ENCODE peak calls at places on chromosomes 5 and 9, in eight cellular contexts. C is PC-3, J is neuronal stem cell, B is H9, L is GM23248, P is fibroblast of lung, V is IMR-90, F is HCT116. Q is an unnamed sample.

GRCh38 chr9:126781717-126782388 is 23.0 kb upstream of the ZBTB43 start:
- DNase-seq in C (peak; percentile 85), J (peak; percentile 89), B (peak; percentile 91), L (peak; percentile 76), P (peak; percentile 49), V (peak; percentile 59), F (peak; percentile 68), Q (peak; percentile 89)

GRCh38 chr9:17349816-17350215 is 215.0 kb downstream of the CNTLN start:
- DNase-seq in C (no peak), J (no peak), B (no peak), L (peak; percentile 39), P (peak; percentile 74), V (peak; percentile 71), F (no peak), Q (no peak)

GRCh38 chr5:66896207-66896606 is 300.0 kb downstream of the MAST4 start:
- DNase-seq in C (peak; percentile 46), J (no peak), B (no peak), L (peak; percentile 20), P (peak; percentile 87), V (peak; percentile 82), F (no peak), Q (no peak)

GRCh38 chr9:125430161-125430485 is 168.5 kb downstream of the GAPVD1 start:
- DNase-seq in C (no peak), J (no peak), B (no peak), L (no peak), P (no peak), V (no peak), F (no peak), Q (no peak)

GRCh38 chr5:133840168-133840567 is 128.3 kb downstream of the C5orf15 start:
- DNase-seq in C (no peak), J (no peak), B (no peak), L (no peak), P (no peak), V (no peak), F (no peak), Q (no peak)

GRCh38 chr9:38346811-38347735 is 45.4 kb upstream of the ALDH1B1 start:
- DNase-seq in C (no peak), J (no peak), B (peak; percentile 31), L (no peak), P (no peak), V (no peak), F (no peak), Q (no peak)

GRCh38 chr9:8616419-8616818 is 816.8 kb upstream of the DMAC1 start:
- DNase-seq in C (no peak), J (no peak), B (no peak), L (no peak), P (peak; percentile 62), V (no peak), F (no peak), Q (no peak)

GRCh38 chr5:168477060-168477459 is 9.2 kb upstream of the RARS1 start:
- DNase-seq in C (no peak), J (no peak), B (no peak), L (peak; percentile 20), P (peak; percentile 90), V (peak; percentile 78), F (no peak), Q (no peak)

GRCh38 chr9:102273952-102274351 is 535.5 kb upstream of the GRIN3A start:
- DNase-seq in C (peak; percentile 54), J (no peak), B (no peak), L (no peak), P (no peak), V (no peak), F (no peak), Q (no peak)

GRCh38 chr9:27527702-27528277 is 1.8 kb downstream of the MOB3B start:
- DNase-seq in C (no peak), J (no peak), B (no peak), L (no peak), P (no peak), V (no peak), F (no peak), Q (no peak)

GRCh38 chr9:27528278-27528885 is 1.2 kb downstream of the MOB3B start:
- DNase-seq in C (no peak), J (peak; percentile 69), B (peak; percentile 90), L (peak; percentile 62), P (peak; percentile 70), V (peak; percentile 21), F (no peak), Q (no peak)

GRCh38 chr9:27529316-27530278 is at the start of gene MOB3B:
- DNase-seq in C (peak; percentile 71), J (peak; percentile 82), B (peak; percentile 82), L (peak; percentile 74), P (peak; percentile 59), V (peak; percentile 50), F (peak; percentile 8), Q (peak; percentile 80)

GRCh38 chr9:27530915-27531762 is 1.5 kb upstream of the MOB3B start:
- DNase-seq in C (no peak), J (no peak), B (no peak), L (no peak), P (no peak), V (no peak), F (no peak), Q (no peak)

GRCh38 chr9:27528886-27529315 is 713 bp downstream of the MOB3B start:
- DNase-seq in C (no peak), J (peak; percentile 61), B (peak; percentile 59), L (peak; percentile 38), P (no peak), V (no peak), F (no peak), Q (no peak)
- H2AFZ ChIP-seq in C (peak overlapping the region; percentile 91), J (peak overlapping the region; percentile 93), B (no peak overlapping the region), L (peak overlapping the region; percentile 84), P (peak overlapping the region; percentile 57), V (peak overlapping the region; percentile 85), F (peak overlapping the region; percentile 77), Q (peak overlapping the region; percentile 95)

GRCh38 chr9:99811172-99811571 is 10.5 kb upstream of the NR4A3 start:
- DNase-seq in C (no peak), J (no peak), B (no peak), L (no peak), P (no peak), V (no peak), F (no peak), Q (no peak)

GRCh38 chr9:99811598-99812383 is 9.9 kb upstream of the NR4A3 start:
- DNase-seq in C (no peak), J (no peak), B (no peak), L (no peak), P (no peak), V (no peak), F (no peak), Q (no peak)

GRCh38 chr9:99809586-99810357 is 11.9 kb upstream of the NR4A3 start:
- DNase-seq in C (peak; percentile 6), J (no peak), B (no peak), L (peak; percentile 64), P (no peak), V (no peak), F (no peak), Q (no peak)

GRCh38 chr9:99803694-99804093 is 18.0 kb upstream of the NR4A3 start:
- DNase-seq in C (no peak), J (no peak), B (no peak), L (peak; percentile 10), P (peak; percentile 12), V (peak; percentile 10), F (no peak), Q (no peak)

DNA sequence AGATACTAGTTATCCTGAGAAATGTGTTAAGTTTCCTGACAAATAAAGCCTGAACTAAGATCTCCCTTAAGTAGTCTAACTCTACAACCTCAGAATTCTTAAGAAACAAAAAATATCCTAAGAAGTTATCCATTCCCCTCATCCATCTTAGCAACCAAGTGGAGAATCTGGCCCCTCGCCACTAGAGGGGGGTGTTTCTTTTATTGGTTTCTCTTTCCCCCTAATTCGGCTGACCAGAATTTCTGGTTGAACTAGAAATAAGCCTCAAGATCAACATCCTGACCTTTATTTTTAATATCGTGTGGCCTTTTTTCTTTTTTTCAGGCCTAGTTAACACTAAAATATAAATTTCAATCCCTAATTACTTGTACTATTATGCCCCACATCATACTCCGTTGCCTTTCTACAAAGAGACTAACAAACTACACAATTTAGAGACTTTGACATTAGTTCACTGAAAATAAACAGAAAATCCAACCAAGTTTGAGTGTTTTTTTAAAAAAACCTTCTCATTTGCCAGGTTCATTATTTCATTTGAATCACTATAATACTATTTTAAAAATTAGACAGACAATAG is 14.3 kb upstream of the NR4A3 start:
- DNase-seq in C (peak; percentile 78), J (peak; percentile 60), B (no peak), L (peak; percentile 72), P (peak; percentile 41), V (peak; percentile 59), F (no peak), Q (peak; percentile 85)
- H3K4me2 ChIP-seq in C (peak overlapping the region; percentile 66), J (no peak overlapping the region), B (no peak overlapping the region), L (no peak overlapping the region), P (no peak overlapping the region), V (no peak overlapping the region), F (peak overlapping the region; percentile 2), Q (no peak overlapping the region)

GRCh38 chr5:151775025-151775606 is 3.4 kb downstream of the G3BP1 start:
- DNase-seq in C (no peak), J (no peak), B (no peak), L (no peak), P (no peak), V (no peak), F (no peak), Q (no peak)
- H3K9ac ChIP-seq in C (no peak overlapping the region), J (no peak overlapping the region), B (no peak overlapping the region), L (peak overlapping the region; percentile 94), P (no peak overlapping the region), V (no peak overlapping the region), F (no peak overlapping the region), Q (peak overlapping the region; percentile 93)

DNA sequence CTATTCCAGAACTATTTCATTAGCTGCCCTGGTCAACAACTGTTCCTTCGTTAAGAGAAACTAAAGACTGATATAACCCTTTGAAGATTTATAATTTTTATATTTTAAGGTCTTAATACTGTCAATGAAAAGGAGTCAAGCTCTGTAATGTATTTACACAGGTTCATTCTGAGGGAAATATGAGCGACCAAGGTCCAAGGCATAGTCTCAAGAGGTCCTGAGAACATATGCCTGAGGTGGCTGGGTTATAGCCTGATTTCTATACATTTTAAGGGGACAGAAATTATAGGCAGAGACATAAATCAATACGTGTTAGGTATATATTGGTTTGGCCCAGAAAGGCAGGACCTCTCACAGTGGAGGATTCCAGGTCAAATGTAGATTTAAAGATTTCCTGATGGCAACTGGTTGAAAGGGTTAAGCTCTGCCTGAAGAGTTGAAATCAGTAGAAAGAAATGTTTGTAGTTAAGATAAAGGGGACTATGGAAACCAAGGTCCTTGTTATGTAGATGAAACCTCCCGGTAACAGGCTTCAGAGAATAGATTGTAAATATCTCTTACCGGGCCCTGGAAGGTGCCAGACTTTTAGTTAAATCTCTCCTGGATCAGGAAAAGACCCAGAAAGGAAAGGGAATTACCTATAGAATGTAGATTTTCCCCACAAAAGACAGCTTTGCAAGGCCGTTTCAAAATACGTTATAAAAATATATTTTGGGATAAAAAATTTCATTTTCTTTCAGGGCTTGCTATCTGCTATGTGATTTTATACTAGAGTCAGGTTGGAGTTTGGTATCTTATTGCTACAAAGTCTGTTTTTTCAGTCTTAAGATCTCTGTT is 107.3 kb upstream of the PRLR start:
- DNase-seq in C (no peak), J (no peak), B (peak; percentile 31), L (no peak), P (no peak), V (no peak), F (no peak), Q (no peak)
- H2AFZ ChIP-seq in C (no peak overlapping the region), J (no peak overlapping the region), B (no peak overlapping the region), L (no peak overlapping the region), P (no peak overlapping the region), V (no peak overlapping the region), F (no peak overlapping the region), Q (no peak overlapping the region)

DNA sequence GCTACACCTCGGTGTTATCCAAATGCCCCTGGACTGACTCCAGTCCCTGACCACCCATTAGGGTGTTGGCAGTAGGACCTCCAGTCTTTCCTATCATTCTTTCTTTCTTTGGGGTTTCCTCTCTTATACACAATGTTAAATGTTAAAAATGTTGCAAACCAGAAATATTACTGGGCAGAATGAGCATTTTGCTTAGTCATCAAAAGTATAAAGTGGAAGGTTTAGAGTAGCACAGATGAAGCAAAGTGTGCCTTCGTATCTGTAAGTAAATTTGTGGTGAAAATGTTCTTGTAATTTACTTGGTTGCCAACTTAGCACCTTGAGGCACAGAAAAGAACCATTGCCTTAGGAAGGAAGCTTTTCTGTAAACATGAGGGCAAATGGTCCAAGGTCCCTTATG is 21.7 kb upstream of the UNC13B start:
- DNase-seq in C (no peak), J (no peak), B (no peak), L (no peak), P (no peak), V (no peak), F (no peak), Q (no peak)
- H3K4me2 ChIP-seq in C (no peak overlapping the region), J (no peak overlapping the region), B (no peak overlapping the region), L (no peak overlapping the region), P (no peak overlapping the region), V (no peak overlapping the region), F (no peak overlapping the region), Q (no peak overlapping the region)

Q was measured in Karpas-422.